ENCODE peak calls at places on chromosomes 7 and 10, in ten cellular contexts. Y is SK-N-SH, S is transverse colon, Z is stomach, M is GM23338, A is HCT116, N is GM12878, W is upper lobe of left lung, E is sigmoid colon, G is endothelial cell of umbilical vein. V is an unnamed sample. For H3K27me3, the result is how much of the 10 kb centered on the place peaks cover.

GRCh38 chr7:20647908-20648776 is 32.7 kb downstream of the ABCB5 start:
- DNase-seq in G (peak), A (peak), N (no peak), W (no peak), S (no peak), Y (peak), E (no peak), M (peak), Z (no peak), V (no peak)

GRCh38 chr7:141433698-141434097 is 117.5 kb upstream of the AGK start:
- DNase-seq in A (no peak), Z (no peak), N (no peak), S (no peak), Y (no peak), E (no peak), W (no peak), M (no peak), G (no peak), V (no peak)

GRCh38 chr10:11016959-11017574 is 605 bp upstream of the CELF2 start:
- DNase-seq in N (no peak), Z (no peak), S (no peak), M (no peak), E (no peak), G (no peak), Y (no peak), A (no peak), W (no peak), V (no peak)

GRCh38 chr7:127582361-127582760 is 3.0 kb downstream of the GCC1 start:
- DNase-seq in Y (no peak), E (peak), N (no peak), A (no peak), G (no peak), M (no peak), S (peak), Z (peak), W (no peak), V (no peak)

GRCh38 chr7:36614954-36615353 is 109.3 kb downstream of the AOAH start:
- DNase-seq in A (no peak), N (no peak), M (no peak), E (no peak), G (no peak), S (no peak), Z (no peak), W (no peak), Y (no peak), V (no peak)

GRCh38 chr7:80047856-80048459 is 86.7 kb upstream of the GNAI1 start:
- DNase-seq in Y (peak), G (no peak), E (no peak), A (no peak), M (no peak), S (no peak), N (no peak), W (no peak), Z (no peak), V (no peak)

GRCh38 chr7:41122256-41122987 is 580.5 kb downstream of the INHBA start:
- DNase-seq in M (no peak), W (no peak), Z (no peak), Y (no peak), E (no peak), S (no peak), G (no peak), A (no peak), N (no peak), V (no peak)

GRCh38 chr7:27191081-27191715 is 6.2 kb upstream of the HOXA11 start:
- DNase-seq in Z (peak), M (no peak), S (peak), A (no peak), E (no peak), G (no peak), W (no peak), N (no peak), Y (no peak), V (no peak)

GRCh38 chr7:75579899-75580298 is 87.8 kb downstream of the SPDYE5 start:
- DNase-seq in N (no peak), M (no peak), W (no peak), Z (no peak), E (no peak), G (no peak), A (no peak), S (no peak), Y (no peak), V (no peak)

GRCh38 chr10:60733189-60733815 is 45.0 kb upstream of the CDK1 start:
- DNase-seq in W (peak), M (peak), E (no peak), A (peak), Z (peak), N (no peak), S (peak), Y (peak), G (no peak), V (no peak)

GRCh38 chr7:1197997-1198632 is 34.6 kb upstream of the UNCX start:
- DNase-seq in N (no peak), M (no peak), Z (no peak), E (no peak), G (no peak), A (no peak), Y (no peak), W (no peak), S (no peak), V (no peak)

GRCh38 chr7:93873998-93874574 is 16.5 kb downstream of the TFPI2 start:
- DNase-seq in M (peak), E (no peak), G (no peak), S (no peak), A (no peak), N (no peak), Z (no peak), Y (no peak), W (no peak), V (no peak)

GRCh38 chr7:126702242-126703016 is 550.3 kb downstream of the GRM8 start:
- DNase-seq in Y (no peak), G (peak), W (no peak), E (no peak), Z (no peak), A (no peak), M (no peak), N (peak), S (no peak), V (no peak)

GRCh38 chr10:85874208-85874607 is 492.4 kb downstream of the GRID1 start:
- DNase-seq in N (no peak), Y (no peak), E (no peak), A (no peak), G (no peak), M (no peak), Z (no peak), W (no peak), S (no peak), V (no peak)

GRCh38 chr10:3783721-3784432 is 1.1 kb downstream of the KLF6 start:
- DNase-seq in S (peak), Z (peak), E (peak), G (peak), M (peak), N (no peak), W (peak), Y (peak), A (no peak), V (no peak)

GRCh38 chr7:98705620-98706019 is 88.5 kb downstream of the NPTX2 start:
- DNase-seq in G (no peak), A (no peak), E (peak), W (no peak), M (no peak), Y (no peak), N (no peak), S (no peak), Z (no peak), V (no peak)

GRCh38 chr10:67772151-67772550 is 65.8 kb downstream of the DNAJC12 start:
- DNase-seq in A (no peak), E (no peak), N (no peak), Y (no peak), S (no peak), M (no peak), Z (no peak), W (no peak), G (no peak), V (no peak)

GRCh38 chr7:7699970-7700369 is 18.4 kb downstream of the RPA3 start:
- DNase-seq in N (no peak), G (no peak), E (no peak), W (no peak), S (no peak), Y (no peak), M (no peak), A (no peak), Z (no peak), V (no peak)

GRCh38 chr7:67732898-67733297 is 736.3 kb downstream of the TYW1 start:
- DNase-seq in Y (no peak), E (no peak), M (no peak), G (no peak), W (no peak), N (no peak), A (no peak), S (no peak), Z (no peak), V (no peak)

GRCh38 chr7:4286281-4286680 is 395.8 kb upstream of the FOXK1 start:
- DNase-seq in N (no peak), G (no peak), Z (no peak), W (no peak), M (peak), A (no peak), E (no peak), Y (no peak), S (no peak), V (no peak)

GRCh38 chr7:70259497-70259896 is 661.2 kb downstream of the AUTS2 start:
- DNase-seq in E (no peak), W (peak), A (no peak), Y (no peak), Z (no peak), N (no peak), G (no peak), M (no peak), S (no peak), V (no peak)

GRCh38 chr10:760622-761021 is 71.2 kb upstream of the DIP2C start:
- DNase-seq in Z (no peak), A (no peak), S (no peak), W (no peak), N (no peak), M (no peak), G (no peak), Y (no peak), E (no peak), V (no peak)

GRCh38 chr10:50393784-50394183 is 142.5 kb upstream of the ASAH2 start:
- DNase-seq in A (no peak), M (no peak), N (no peak), W (no peak), Z (no peak), S (no peak), Y (no peak), E (no peak), G (peak), V (no peak)

GRCh38 chr7:7051221-7051877 is 131.0 kb upstream of the C1GALT1 start:
- DNase-seq in E (no peak), Z (no peak), G (no peak), A (no peak), W (no peak), N (peak), Y (no peak), S (peak), M (no peak), V (no peak)

GRCh38 chr7:47227762-47228177 is 354.1 kb downstream of the TNS3 start:
- DNase-seq in G (no peak), Y (peak), Z (no peak), S (peak), M (no peak), A (peak), N (peak), W (no peak), E (no peak), V (no peak)

GRCh38 chr7:27201231-27202017 is 1.5 kb upstream of the HOXA13 start:
- DNase-seq in E (no peak), W (no peak), Y (no peak), G (no peak), N (no peak), Z (no peak), M (no peak), A (no peak), S (no peak), V (peak)

GRCh38 chr10:100340948-100341847 is 5.8 kb upstream of the SCD start:
- DNase-seq in Y (no peak), M (no peak), S (no peak), E (peak), Z (no peak), G (no peak), N (no peak), W (peak), A (no peak), V (no peak)

GRCh38 chr10:99756158-99756557 is 24.1 kb downstream of the CUTC start:
- DNase-seq in W (no peak), M (no peak), A (no peak), Y (no peak), N (no peak), G (no peak), S (no peak), E (no peak), Z (no peak), V (no peak)

GRCh38 chr7:26553582-26553981 is 261.9 kb downstream of the SNX10 start:
- DNase-seq in M (no peak), N (no peak), G (no peak), A (no peak), Z (no peak), S (no peak), Y (peak), E (no peak), W (no peak), V (no peak)

DNA sequence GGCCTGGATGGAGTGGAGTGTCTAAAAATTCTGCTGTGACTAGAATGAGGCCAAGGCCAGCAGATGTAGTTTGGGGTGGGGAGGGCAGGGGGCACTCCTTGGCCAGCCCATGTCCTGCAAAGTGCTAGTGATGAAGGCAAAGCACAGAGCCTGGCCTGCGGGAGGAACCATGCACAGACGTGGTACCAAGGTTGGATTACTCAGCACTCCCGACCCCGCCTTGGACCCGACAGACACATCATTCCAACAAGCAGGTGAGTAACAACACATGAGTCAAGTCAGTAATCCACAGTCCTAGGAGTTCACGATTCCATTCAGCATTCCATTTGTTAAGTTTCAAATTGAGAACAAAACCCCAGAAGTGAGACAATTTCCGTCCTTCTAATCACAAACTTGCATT is 317.3 kb downstream of the TCERG1L start:
- DNase-seq in W (no peak), G (no peak), Z (no peak), N (no peak), M (no peak), E (no peak), Y (no peak), S (no peak), A (no peak), V (no peak)
- H3K27me3 ChIP-seq in W (under half), G (under half), Z (under half), N (under half), M (under half), E (under half), Y (under half), S (under half), A (under half), V (under half)

GRCh38 chr10:121078672-121079102 is 227.5 kb downstream of the WDR11 start:
- DNase-seq in Z (no peak), W (peak), A (no peak), S (peak), G (no peak), E (no peak), N (no peak), Y (no peak), M (no peak), V (no peak)

GRCh38 chr10:121076760-121077159 is 225.6 kb downstream of the WDR11 start:
- DNase-seq in W (peak), N (no peak), E (no peak), Y (no peak), G (no peak), M (no peak), S (no peak), A (no peak), Z (peak), V (no peak)

GRCh38 chr10:121078036-121078435 is 226.9 kb downstream of the WDR11 start:
- DNase-seq in Y (no peak), E (no peak), M (no peak), S (no peak), N (no peak), W (no peak), Z (no peak), A (no peak), G (no peak), V (no peak)

GRCh38 chr10:121079226-121079625 is 228.1 kb downstream of the WDR11 start:
- DNase-seq in G (no peak), N (no peak), S (peak), M (no peak), Y (no peak), Z (no peak), W (no peak), E (no peak), A (no peak), V (no peak)

DNA sequence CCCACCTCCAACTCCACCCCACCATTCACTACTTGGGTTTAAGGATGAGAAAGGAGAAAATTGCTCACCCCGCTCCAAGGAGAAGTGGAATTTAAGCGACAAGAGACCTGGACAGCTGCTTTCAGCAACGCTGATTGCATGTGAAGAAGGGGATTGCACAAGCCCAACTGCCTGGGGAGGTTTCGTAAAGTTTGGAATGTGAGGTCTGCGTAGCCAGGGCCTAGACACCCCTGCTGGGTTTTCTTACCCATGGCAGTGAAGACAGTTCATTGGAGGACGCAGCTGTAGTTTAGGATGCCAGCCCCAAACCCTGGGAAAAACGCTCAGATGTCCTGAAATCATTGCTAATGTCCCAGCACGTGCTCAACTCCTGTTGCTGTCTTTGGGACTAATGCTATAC is 226.2 kb downstream of the WDR11 start:
- DNase-seq in Y (no peak), G (no peak), S (peak), Z (no peak), N (no peak), W (peak), E (no peak), A (no peak), M (peak), V (no peak)
- TF ChIP-seq POLR2AphosphoS5 in Y (no peak), G (no peak), S (peak), Z (no peak), N (no peak), W (peak), E (no peak), A (no peak), M (no peak), V (no peak)

GRCh38 chr7:130879191-130879590 is 145.2 kb upstream of the KLF14 start:
- DNase-seq in N (no peak), A (no peak), Y (no peak), E (no peak), G (no peak), W (no peak), M (no peak), Z (no peak), S (no peak), V (no peak)
- H3K27ac ChIP-seq in N (no peak), A (peak), Y (peak), E (peak), G (peak), W (no peak), M (no peak), Z (no peak), S (no peak), V (peak)

DNA sequence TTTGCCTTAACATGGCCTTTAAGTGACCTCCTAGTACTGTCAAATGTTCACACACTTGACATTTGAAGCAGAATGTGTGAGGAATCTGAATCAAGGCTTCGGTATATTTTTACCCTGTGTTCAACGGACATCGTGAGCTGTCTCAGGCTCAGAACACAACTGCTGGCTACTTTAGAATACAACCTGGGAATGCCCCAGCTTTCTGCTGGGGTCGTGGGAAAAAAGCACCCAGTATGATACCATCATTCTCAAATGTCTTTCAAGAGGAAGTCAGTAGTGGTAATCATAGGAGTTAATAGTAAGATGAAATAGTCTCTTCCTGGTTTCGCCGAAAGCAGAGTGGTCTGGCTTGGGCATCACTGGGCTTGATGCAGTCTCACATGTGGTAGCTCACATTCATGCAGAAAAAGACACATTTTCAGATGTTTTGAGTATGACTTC is 67.2 kb downstream of the CREB5 start:
- DNase-seq in M (no peak), W (no peak), G (no peak), Y (no peak), Z (no peak), A (no peak), N (peak), S (no peak), E (no peak), V (no peak)
- H3K27me3 ChIP-seq in M (under half), W (under half), G (under half), Y (under half), Z (under half), A (half or more), N (under half), S (under half), E (under half), V (under half)

DNA sequence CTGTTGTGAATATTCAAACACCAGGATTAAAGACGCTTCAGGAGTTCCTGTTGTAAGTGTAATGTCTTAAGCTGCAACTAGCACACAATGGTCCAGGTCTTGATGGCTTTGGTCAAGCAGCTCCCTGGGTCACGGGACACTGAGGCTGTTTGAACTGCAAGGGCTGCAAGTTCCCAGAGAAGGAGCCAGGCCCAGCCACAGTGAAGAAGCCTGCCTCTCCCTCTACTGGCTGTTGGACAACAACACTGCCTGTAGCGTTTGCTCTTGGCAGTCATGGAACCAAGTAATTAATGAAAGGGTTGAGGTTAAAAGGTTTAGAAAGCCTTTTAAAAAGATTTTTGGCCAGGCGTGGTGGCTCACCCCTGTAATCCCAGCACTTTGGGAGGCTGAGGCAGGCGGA is 31.9 kb upstream of the GUSB start:
- DNase-seq in S (peak), A (peak), Z (peak), N (no peak), Y (peak), G (peak), M (peak), E (no peak), W (peak), V (no peak)
- TF ChIP-seq POLR2AphosphoS5 in S (no peak), A (no peak), Z (no peak), N (no peak), Y (no peak), G (no peak), M (no peak), E (no peak), W (no peak), V (no peak)

GRCh38 chr10:78891741-78892140 is 177.0 kb upstream of the ZMIZ1 start:
- DNase-seq in Y (no peak), Z (no peak), G (no peak), M (no peak), S (no peak), E (no peak), A (no peak), N (no peak), W (no peak), V (no peak)

GRCh38 chr10:78892383-78893191 is 176.2 kb upstream of the ZMIZ1 start:
- DNase-seq in Z (no peak), N (no peak), E (no peak), S (no peak), M (no peak), Y (no peak), G (no peak), A (no peak), W (no peak), V (no peak)

GRCh38 chr10:78886129-78886528 is 182.6 kb upstream of the ZMIZ1 start:
- DNase-seq in W (no peak), A (no peak), S (no peak), Y (no peak), N (no peak), M (no peak), E (no peak), G (no peak), Z (no peak), V (no peak)

GRCh38 chr10:78890506-78890905 is 178.3 kb upstream of the ZMIZ1 start:
- DNase-seq in N (no peak), E (no peak), G (no peak), Z (no peak), W (no peak), A (no peak), Y (no peak), S (no peak), M (no peak), V (no peak)

DNA sequence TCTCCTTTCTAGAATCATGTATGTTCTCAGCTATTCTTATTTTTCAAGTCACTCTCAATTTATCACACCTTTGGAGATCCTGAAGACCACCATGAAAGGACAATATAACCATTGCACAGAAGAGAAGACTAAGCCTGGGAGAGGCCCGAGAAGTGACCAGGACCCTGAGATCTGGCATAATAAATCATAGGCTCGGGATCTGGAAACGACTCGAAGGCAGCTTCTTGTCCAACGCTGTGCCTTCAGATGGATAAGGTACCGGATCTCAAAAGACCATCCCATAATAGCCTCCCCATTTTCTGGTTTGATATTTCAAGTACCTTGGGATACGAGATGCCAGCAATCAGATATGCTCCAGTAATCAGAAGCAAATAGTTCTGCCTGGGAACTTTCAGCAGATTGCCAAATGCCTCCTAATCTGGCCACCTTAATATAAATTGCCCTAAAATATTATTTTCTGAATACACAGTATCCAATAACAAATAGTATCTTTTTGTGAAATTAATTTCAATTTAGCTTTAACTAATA is 179.2 kb upstream of the ZMIZ1 start:
- DNase-seq in Z (no peak), W (no peak), E (no peak), S (no peak), Y (no peak), N (no peak), G (no peak), A (no peak), M (no peak), V (no peak)
- H3K27ac ChIP-seq in Z (no peak), W (no peak), E (no peak), S (no peak), Y (no peak), N (no peak), G (no peak), A (no peak), M (no peak), V (no peak)